ENCODE peak calls at places on chromosomes 6 and 20, in nine cellular contexts. One of them, this sample, is unnamed.

GRCh38 chr6:111231078-111231435 is 143.8 kb downstream of the SLC16A10 start:
- DNase-seq in M059J: peak; percentile 19
- DNase-seq in ELR: no peak
- DNase-seq in AG09319: no peak
- DNase-seq in stimulated activated CD8-positive, alpha-beta memory T cell treated with anti-CD3 and anti-CD28 coated beads, Interleukin-12 subunit alpha, Interleukin-12 subunit beta, amount 100 ng/mL, for 4 hours: no peak
- DNase-seq in CD8-positive, alpha-beta memory T cell: no peak
- DNase-seq in activated naive CD8-positive, alpha-beta T cell treated with anti-CD3 and anti-CD28 coated beads, Interleukin-2, amount 50 U/mL, for 24 hours: no peak
- DNase-seq in amygdala: no peak
- DNase-seq in ACHN: no peak
- DNase-seq in this sample: peak; percentile 47

GRCh38 chr6:57305754-57306153 is 11.7 kb upstream of the PRIM2 start:
- DNase-seq in amygdala: no peak
- DNase-seq in AG09319: no peak
- DNase-seq in activated naive CD8-positive, alpha-beta T cell treated with anti-CD3 and anti-CD28 coated beads, Interleukin-2, amount 50 U/mL, for 24 hours: no peak
- DNase-seq in ELR: peak; percentile 65
- DNase-seq in stimulated activated CD8-positive, alpha-beta memory T cell treated with anti-CD3 and anti-CD28 coated beads, Interleukin-12 subunit alpha, Interleukin-12 subunit beta, amount 100 ng/mL, for 4 hours: no peak
- DNase-seq in CD8-positive, alpha-beta memory T cell: no peak
- DNase-seq in M059J: peak; percentile 35
- DNase-seq in ACHN: no peak
- DNase-seq in this sample: peak; percentile 71

GRCh38 chr20:20712004-20712473 is 405 bp downstream of the RALGAPA2 start:
- DNase-seq in AG09319: no peak
- DNase-seq in ACHN: peak; percentile 4
- DNase-seq in amygdala: no peak
- DNase-seq in M059J: peak; percentile 29
- DNase-seq in activated naive CD8-positive, alpha-beta T cell treated with anti-CD3 and anti-CD28 coated beads, Interleukin-2, amount 50 U/mL, for 24 hours: peak; percentile 25
- DNase-seq in stimulated activated CD8-positive, alpha-beta memory T cell treated with anti-CD3 and anti-CD28 coated beads, Interleukin-12 subunit alpha, Interleukin-12 subunit beta, amount 100 ng/mL, for 4 hours: no peak
- DNase-seq in CD8-positive, alpha-beta memory T cell: no peak
- DNase-seq in ELR: peak; percentile 6
- DNase-seq in this sample: peak; percentile 3

GRCh38 chr20:58828141-58828540 is 22.6 kb downstream of the GNAS-AS1 start:
- DNase-seq in CD8-positive, alpha-beta memory T cell: no peak
- DNase-seq in ELR: no peak
- DNase-seq in amygdala: no peak
- DNase-seq in activated naive CD8-positive, alpha-beta T cell treated with anti-CD3 and anti-CD28 coated beads, Interleukin-2, amount 50 U/mL, for 24 hours: no peak
- DNase-seq in ACHN: no peak
- DNase-seq in M059J: no peak
- DNase-seq in AG09319: no peak
- DNase-seq in stimulated activated CD8-positive, alpha-beta memory T cell treated with anti-CD3 and anti-CD28 coated beads, Interleukin-12 subunit alpha, Interleukin-12 subunit beta, amount 100 ng/mL, for 4 hours: no peak
- DNase-seq in this sample: no peak

GRCh38 chr20:1417273-1417672 is 24.4 kb upstream of the FKBP1A start:
- DNase-seq in activated naive CD8-positive, alpha-beta T cell treated with anti-CD3 and anti-CD28 coated beads, Interleukin-2, amount 50 U/mL, for 24 hours: no peak
- DNase-seq in AG09319: no peak
- DNase-seq in CD8-positive, alpha-beta memory T cell: no peak
- DNase-seq in stimulated activated CD8-positive, alpha-beta memory T cell treated with anti-CD3 and anti-CD28 coated beads, Interleukin-12 subunit alpha, Interleukin-12 subunit beta, amount 100 ng/mL, for 4 hours: no peak
- DNase-seq in ACHN: no peak
- DNase-seq in ELR: peak; percentile 98
- DNase-seq in M059J: peak; percentile 100
- DNase-seq in amygdala: no peak
- DNase-seq in this sample: peak; percentile 92

GRCh38 chr6:156262014-156262413 is 515.2 kb upstream of the ARID1B start:
- DNase-seq in M059J: no peak
- DNase-seq in AG09319: no peak
- DNase-seq in amygdala: no peak
- DNase-seq in ACHN: no peak
- DNase-seq in ELR: no peak
- DNase-seq in CD8-positive, alpha-beta memory T cell: no peak
- DNase-seq in activated naive CD8-positive, alpha-beta T cell treated with anti-CD3 and anti-CD28 coated beads, Interleukin-2, amount 50 U/mL, for 24 hours: no peak
- DNase-seq in stimulated activated CD8-positive, alpha-beta memory T cell treated with anti-CD3 and anti-CD28 coated beads, Interleukin-12 subunit alpha, Interleukin-12 subunit beta, amount 100 ng/mL, for 4 hours: no peak
- DNase-seq in this sample: no peak

GRCh38 chr6:6323352-6323751 is 2.9 kb upstream of the F13A1 start:
- DNase-seq in M059J: no peak
- DNase-seq in activated naive CD8-positive, alpha-beta T cell treated with anti-CD3 and anti-CD28 coated beads, Interleukin-2, amount 50 U/mL, for 24 hours: no peak
- DNase-seq in CD8-positive, alpha-beta memory T cell: no peak
- DNase-seq in AG09319: no peak
- DNase-seq in ELR: no peak
- DNase-seq in ACHN: no peak
- DNase-seq in amygdala: no peak
- DNase-seq in stimulated activated CD8-positive, alpha-beta memory T cell treated with anti-CD3 and anti-CD28 coated beads, Interleukin-12 subunit alpha, Interleukin-12 subunit beta, amount 100 ng/mL, for 4 hours: no peak
- DNase-seq in this sample: no peak

GRCh38 chr6:6975395-6976111 is 132.2 kb upstream of the RREB1 start:
- DNase-seq in amygdala: no peak
- DNase-seq in AG09319: no peak
- DNase-seq in ELR: no peak
- DNase-seq in stimulated activated CD8-positive, alpha-beta memory T cell treated with anti-CD3 and anti-CD28 coated beads, Interleukin-12 subunit alpha, Interleukin-12 subunit beta, amount 100 ng/mL, for 4 hours: no peak
- DNase-seq in M059J: no peak
- DNase-seq in activated naive CD8-positive, alpha-beta T cell treated with anti-CD3 and anti-CD28 coated beads, Interleukin-2, amount 50 U/mL, for 24 hours: no peak
- DNase-seq in CD8-positive, alpha-beta memory T cell: no peak
- DNase-seq in ACHN: no peak
- DNase-seq in this sample: no peak

GRCh38 chr20:48795732-48796131 is 32.1 kb downstream of the PREX1 start:
- DNase-seq in M059J: no peak
- DNase-seq in amygdala: no peak
- DNase-seq in activated naive CD8-positive, alpha-beta T cell treated with anti-CD3 and anti-CD28 coated beads, Interleukin-2, amount 50 U/mL, for 24 hours: no peak
- DNase-seq in ACHN: no peak
- DNase-seq in CD8-positive, alpha-beta memory T cell: no peak
- DNase-seq in stimulated activated CD8-positive, alpha-beta memory T cell treated with anti-CD3 and anti-CD28 coated beads, Interleukin-12 subunit alpha, Interleukin-12 subunit beta, amount 100 ng/mL, for 4 hours: no peak
- DNase-seq in ELR: peak; percentile 19
- DNase-seq in AG09319: no peak
- DNase-seq in this sample: peak; percentile 37

GRCh38 chr20:517221-517620 is 26.4 kb downstream of the CSNK2A1 start:
- DNase-seq in stimulated activated CD8-positive, alpha-beta memory T cell treated with anti-CD3 and anti-CD28 coated beads, Interleukin-12 subunit alpha, Interleukin-12 subunit beta, amount 100 ng/mL, for 4 hours: no peak
- DNase-seq in ELR: no peak
- DNase-seq in AG09319: no peak
- DNase-seq in ACHN: no peak
- DNase-seq in M059J: no peak
- DNase-seq in CD8-positive, alpha-beta memory T cell: no peak
- DNase-seq in activated naive CD8-positive, alpha-beta T cell treated with anti-CD3 and anti-CD28 coated beads, Interleukin-2, amount 50 U/mL, for 24 hours: no peak
- DNase-seq in amygdala: no peak
- DNase-seq in this sample: no peak

GRCh38 chr6:30568245-30568644 is 3.0 kb upstream of the ABCF1 start:
- DNase-seq in activated naive CD8-positive, alpha-beta T cell treated with anti-CD3 and anti-CD28 coated beads, Interleukin-2, amount 50 U/mL, for 24 hours: peak; percentile 46
- DNase-seq in amygdala: no peak
- DNase-seq in M059J: no peak
- DNase-seq in AG09319: no peak
- DNase-seq in CD8-positive, alpha-beta memory T cell: no peak
- DNase-seq in ACHN: no peak
- DNase-seq in ELR: no peak
- DNase-seq in stimulated activated CD8-positive, alpha-beta memory T cell treated with anti-CD3 and anti-CD28 coated beads, Interleukin-12 subunit alpha, Interleukin-12 subunit beta, amount 100 ng/mL, for 4 hours: no peak
- DNase-seq in this sample: no peak

GRCh38 chr6:47587503-47587902 is 109.9 kb downstream of the CD2AP start:
- DNase-seq in M059J: no peak
- DNase-seq in stimulated activated CD8-positive, alpha-beta memory T cell treated with anti-CD3 and anti-CD28 coated beads, Interleukin-12 subunit alpha, Interleukin-12 subunit beta, amount 100 ng/mL, for 4 hours: no peak
- DNase-seq in ACHN: no peak
- DNase-seq in AG09319: no peak
- DNase-seq in CD8-positive, alpha-beta memory T cell: no peak
- DNase-seq in activated naive CD8-positive, alpha-beta T cell treated with anti-CD3 and anti-CD28 coated beads, Interleukin-2, amount 50 U/mL, for 24 hours: no peak
- DNase-seq in amygdala: no peak
- DNase-seq in ELR: peak; percentile 31
- DNase-seq in this sample: peak; percentile 38

GRCh38 chr6:163260111-163260895 is 154.2 kb upstream of the QKI start:
- DNase-seq in AG09319: no peak
- DNase-seq in ELR: peak; percentile 29
- DNase-seq in amygdala: peak; percentile 64
- DNase-seq in activated naive CD8-positive, alpha-beta T cell treated with anti-CD3 and anti-CD28 coated beads, Interleukin-2, amount 50 U/mL, for 24 hours: no peak
- DNase-seq in M059J: peak; percentile 23
- DNase-seq in stimulated activated CD8-positive, alpha-beta memory T cell treated with anti-CD3 and anti-CD28 coated beads, Interleukin-12 subunit alpha, Interleukin-12 subunit beta, amount 100 ng/mL, for 4 hours: no peak
- DNase-seq in ACHN: no peak
- DNase-seq in CD8-positive, alpha-beta memory T cell: no peak
- DNase-seq in this sample: peak; percentile 43